ENCODE peak calls at places on chromosomes 1 and 21, in eight cellular contexts. One of them, this sample, is unnamed.

GRCh38 chr1:74964508-74964907 is 169.7 kb upstream of the LHX8 start:
- DNase-seq in brain microvascular endothelial cell: no peak
- DNase-seq in fibroblast of the aortic adventitia: peak
- DNase-seq in activated CD8-positive, alpha-beta memory T cell treated with anti-CD3 and anti-CD28 coated beads, Interleukin-2, amount 50 U/mL, for 4 hours: no peak
- DNase-seq in stimulated activated naive CD8-positive, alpha-beta T cell treated with anti-CD3 and anti-CD28 coated beads, Interleukin-15, Interleukin-2, amounts not matched to agents 100 U/mL and 50 U/mL, for 24 hours: no peak
- DNase-seq in neural progenitor cell: no peak
- DNase-seq in stimulated activated CD8-positive, alpha-beta memory T cell treated with anti-CD3 and anti-CD28 coated beads, Interleukin-4, amount 100 ng/mL, for 1 hour: no peak
- DNase-seq in GM23248: peak
- DNase-seq in this sample: no peak

GRCh38 chr21:39373634-39374033 is 24.7 kb upstream of the HMGN1 start:
- DNase-seq in activated CD8-positive, alpha-beta memory T cell treated with anti-CD3 and anti-CD28 coated beads, Interleukin-2, amount 50 U/mL, for 4 hours: no peak
- DNase-seq in stimulated activated naive CD8-positive, alpha-beta T cell treated with anti-CD3 and anti-CD28 coated beads, Interleukin-15, Interleukin-2, amounts not matched to agents 100 U/mL and 50 U/mL, for 24 hours: no peak
- DNase-seq in GM23248: peak
- DNase-seq in brain microvascular endothelial cell: peak
- DNase-seq in fibroblast of the aortic adventitia: peak
- DNase-seq in stimulated activated CD8-positive, alpha-beta memory T cell treated with anti-CD3 and anti-CD28 coated beads, Interleukin-4, amount 100 ng/mL, for 1 hour: no peak
- DNase-seq in neural progenitor cell: peak
- DNase-seq in this sample: no peak

GRCh38 chr1:15410884-15411245 is 1.2 kb downstream of the EFHD2 start:
- DNase-seq in fibroblast of the aortic adventitia: no peak
- DNase-seq in brain microvascular endothelial cell: no peak
- DNase-seq in activated CD8-positive, alpha-beta memory T cell treated with anti-CD3 and anti-CD28 coated beads, Interleukin-2, amount 50 U/mL, for 4 hours: no peak
- DNase-seq in stimulated activated CD8-positive, alpha-beta memory T cell treated with anti-CD3 and anti-CD28 coated beads, Interleukin-4, amount 100 ng/mL, for 1 hour: no peak
- DNase-seq in GM23248: no peak
- DNase-seq in neural progenitor cell: no peak
- DNase-seq in stimulated activated naive CD8-positive, alpha-beta T cell treated with anti-CD3 and anti-CD28 coated beads, Interleukin-15, Interleukin-2, amounts not matched to agents 100 U/mL and 50 U/mL, for 24 hours: peak
- DNase-seq in this sample: no peak

GRCh38 chr1:18633428-18634155 is 2.9 kb downstream of the PAX7 start:
- DNase-seq in brain microvascular endothelial cell: no peak
- DNase-seq in GM23248: no peak
- DNase-seq in activated CD8-positive, alpha-beta memory T cell treated with anti-CD3 and anti-CD28 coated beads, Interleukin-2, amount 50 U/mL, for 4 hours: no peak
- DNase-seq in neural progenitor cell: no peak
- DNase-seq in stimulated activated naive CD8-positive, alpha-beta T cell treated with anti-CD3 and anti-CD28 coated beads, Interleukin-15, Interleukin-2, amounts not matched to agents 100 U/mL and 50 U/mL, for 24 hours: no peak
- DNase-seq in stimulated activated CD8-positive, alpha-beta memory T cell treated with anti-CD3 and anti-CD28 coated beads, Interleukin-4, amount 100 ng/mL, for 1 hour: no peak
- DNase-seq in fibroblast of the aortic adventitia: no peak
- DNase-seq in this sample: no peak

GRCh38 chr1:26190373-26190987 is at the start of gene CATSPER4:
- DNase-seq in neural progenitor cell: peak
- DNase-seq in stimulated activated CD8-positive, alpha-beta memory T cell treated with anti-CD3 and anti-CD28 coated beads, Interleukin-4, amount 100 ng/mL, for 1 hour: no peak
- DNase-seq in brain microvascular endothelial cell: no peak
- DNase-seq in stimulated activated naive CD8-positive, alpha-beta T cell treated with anti-CD3 and anti-CD28 coated beads, Interleukin-15, Interleukin-2, amounts not matched to agents 100 U/mL and 50 U/mL, for 24 hours: no peak
- DNase-seq in fibroblast of the aortic adventitia: no peak
- DNase-seq in GM23248: peak
- DNase-seq in activated CD8-positive, alpha-beta memory T cell treated with anti-CD3 and anti-CD28 coated beads, Interleukin-2, amount 50 U/mL, for 4 hours: no peak
- DNase-seq in this sample: no peak

GRCh38 chr21:46011267-46011967 is 29.8 kb downstream of the COL6A1 start:
- DNase-seq in GM23248: no peak
- DNase-seq in brain microvascular endothelial cell: no peak
- DNase-seq in stimulated activated CD8-positive, alpha-beta memory T cell treated with anti-CD3 and anti-CD28 coated beads, Interleukin-4, amount 100 ng/mL, for 1 hour: no peak
- DNase-seq in fibroblast of the aortic adventitia: no peak
- DNase-seq in stimulated activated naive CD8-positive, alpha-beta T cell treated with anti-CD3 and anti-CD28 coated beads, Interleukin-15, Interleukin-2, amounts not matched to agents 100 U/mL and 50 U/mL, for 24 hours: no peak
- DNase-seq in neural progenitor cell: no peak
- DNase-seq in activated CD8-positive, alpha-beta memory T cell treated with anti-CD3 and anti-CD28 coated beads, Interleukin-2, amount 50 U/mL, for 4 hours: no peak
- DNase-seq in this sample: no peak

GRCh38 chr1:30041741-30042437 is 681.5 kb downstream of the MATN1 start:
- DNase-seq in stimulated activated naive CD8-positive, alpha-beta T cell treated with anti-CD3 and anti-CD28 coated beads, Interleukin-15, Interleukin-2, amounts not matched to agents 100 U/mL and 50 U/mL, for 24 hours: no peak
- DNase-seq in brain microvascular endothelial cell: no peak
- DNase-seq in stimulated activated CD8-positive, alpha-beta memory T cell treated with anti-CD3 and anti-CD28 coated beads, Interleukin-4, amount 100 ng/mL, for 1 hour: no peak
- DNase-seq in GM23248: no peak
- DNase-seq in fibroblast of the aortic adventitia: no peak
- DNase-seq in activated CD8-positive, alpha-beta memory T cell treated with anti-CD3 and anti-CD28 coated beads, Interleukin-2, amount 50 U/mL, for 4 hours: no peak
- DNase-seq in neural progenitor cell: no peak
- DNase-seq in this sample: no peak

GRCh38 chr1:154742586-154742985 is 127.5 kb downstream of the KCNN3 start:
- DNase-seq in neural progenitor cell: no peak
- DNase-seq in activated CD8-positive, alpha-beta memory T cell treated with anti-CD3 and anti-CD28 coated beads, Interleukin-2, amount 50 U/mL, for 4 hours: no peak
- DNase-seq in brain microvascular endothelial cell: no peak
- DNase-seq in stimulated activated naive CD8-positive, alpha-beta T cell treated with anti-CD3 and anti-CD28 coated beads, Interleukin-15, Interleukin-2, amounts not matched to agents 100 U/mL and 50 U/mL, for 24 hours: no peak
- DNase-seq in GM23248: no peak
- DNase-seq in fibroblast of the aortic adventitia: no peak
- DNase-seq in stimulated activated CD8-positive, alpha-beta memory T cell treated with anti-CD3 and anti-CD28 coated beads, Interleukin-4, amount 100 ng/mL, for 1 hour: no peak
- DNase-seq in this sample: no peak

GRCh38 chr1:150887018-150887417 is at the start of gene CTXND2:
- DNase-seq in GM23248: peak
- DNase-seq in stimulated activated CD8-positive, alpha-beta memory T cell treated with anti-CD3 and anti-CD28 coated beads, Interleukin-4, amount 100 ng/mL, for 1 hour: no peak
- DNase-seq in brain microvascular endothelial cell: peak
- DNase-seq in activated CD8-positive, alpha-beta memory T cell treated with anti-CD3 and anti-CD28 coated beads, Interleukin-2, amount 50 U/mL, for 4 hours: no peak
- DNase-seq in neural progenitor cell: no peak
- DNase-seq in fibroblast of the aortic adventitia: peak
- DNase-seq in stimulated activated naive CD8-positive, alpha-beta T cell treated with anti-CD3 and anti-CD28 coated beads, Interleukin-15, Interleukin-2, amounts not matched to agents 100 U/mL and 50 U/mL, for 24 hours: no peak
- DNase-seq in this sample: no peak

GRCh38 chr1:184482113-184482512 is 95.3 kb downstream of the C1orf21 start:
- DNase-seq in GM23248: peak
- DNase-seq in stimulated activated CD8-positive, alpha-beta memory T cell treated with anti-CD3 and anti-CD28 coated beads, Interleukin-4, amount 100 ng/mL, for 1 hour: no peak
- DNase-seq in brain microvascular endothelial cell: no peak
- DNase-seq in neural progenitor cell: no peak
- DNase-seq in activated CD8-positive, alpha-beta memory T cell treated with anti-CD3 and anti-CD28 coated beads, Interleukin-2, amount 50 U/mL, for 4 hours: no peak
- DNase-seq in fibroblast of the aortic adventitia: peak
- DNase-seq in stimulated activated naive CD8-positive, alpha-beta T cell treated with anti-CD3 and anti-CD28 coated beads, Interleukin-15, Interleukin-2, amounts not matched to agents 100 U/mL and 50 U/mL, for 24 hours: no peak
- DNase-seq in this sample: no peak

GRCh38 chr1:23057301-23057700 is 38.0 kb downstream of the KDM1A start:
- DNase-seq in stimulated activated naive CD8-positive, alpha-beta T cell treated with anti-CD3 and anti-CD28 coated beads, Interleukin-15, Interleukin-2, amounts not matched to agents 100 U/mL and 50 U/mL, for 24 hours: no peak
- DNase-seq in stimulated activated CD8-positive, alpha-beta memory T cell treated with anti-CD3 and anti-CD28 coated beads, Interleukin-4, amount 100 ng/mL, for 1 hour: no peak
- DNase-seq in brain microvascular endothelial cell: no peak
- DNase-seq in neural progenitor cell: no peak
- DNase-seq in activated CD8-positive, alpha-beta memory T cell treated with anti-CD3 and anti-CD28 coated beads, Interleukin-2, amount 50 U/mL, for 4 hours: no peak
- DNase-seq in fibroblast of the aortic adventitia: no peak
- DNase-seq in GM23248: no peak
- DNase-seq in this sample: no peak

GRCh38 chr21:42174173-42174572 is 44.8 kb upstream of the ABCG1 start:
- DNase-seq in stimulated activated naive CD8-positive, alpha-beta T cell treated with anti-CD3 and anti-CD28 coated beads, Interleukin-15, Interleukin-2, amounts not matched to agents 100 U/mL and 50 U/mL, for 24 hours: no peak
- DNase-seq in activated CD8-positive, alpha-beta memory T cell treated with anti-CD3 and anti-CD28 coated beads, Interleukin-2, amount 50 U/mL, for 4 hours: no peak
- DNase-seq in GM23248: no peak
- DNase-seq in fibroblast of the aortic adventitia: no peak
- DNase-seq in brain microvascular endothelial cell: no peak
- DNase-seq in stimulated activated CD8-positive, alpha-beta memory T cell treated with anti-CD3 and anti-CD28 coated beads, Interleukin-4, amount 100 ng/mL, for 1 hour: no peak
- DNase-seq in neural progenitor cell: no peak
- DNase-seq in this sample: no peak

GRCh38 chr1:210228158-210228557 is 4.4 kb upstream of the SERTAD4 start:
- DNase-seq in neural progenitor cell: no peak
- DNase-seq in fibroblast of the aortic adventitia: no peak
- DNase-seq in activated CD8-positive, alpha-beta memory T cell treated with anti-CD3 and anti-CD28 coated beads, Interleukin-2, amount 50 U/mL, for 4 hours: no peak
- DNase-seq in stimulated activated naive CD8-positive, alpha-beta T cell treated with anti-CD3 and anti-CD28 coated beads, Interleukin-15, Interleukin-2, amounts not matched to agents 100 U/mL and 50 U/mL, for 24 hours: no peak
- DNase-seq in stimulated activated CD8-positive, alpha-beta memory T cell treated with anti-CD3 and anti-CD28 coated beads, Interleukin-4, amount 100 ng/mL, for 1 hour: no peak
- DNase-seq in GM23248: no peak
- DNase-seq in brain microvascular endothelial cell: no peak
- DNase-seq in this sample: no peak

GRCh38 chr1:42880384-42880783 is 34.0 kb downstream of the ZNF691 start:
- DNase-seq in GM23248: no peak
- DNase-seq in activated CD8-positive, alpha-beta memory T cell treated with anti-CD3 and anti-CD28 coated beads, Interleukin-2, amount 50 U/mL, for 4 hours: no peak
- DNase-seq in fibroblast of the aortic adventitia: no peak
- DNase-seq in stimulated activated naive CD8-positive, alpha-beta T cell treated with anti-CD3 and anti-CD28 coated beads, Interleukin-15, Interleukin-2, amounts not matched to agents 100 U/mL and 50 U/mL, for 24 hours: no peak
- DNase-seq in brain microvascular endothelial cell: no peak
- DNase-seq in neural progenitor cell: no peak
- DNase-seq in stimulated activated CD8-positive, alpha-beta memory T cell treated with anti-CD3 and anti-CD28 coated beads, Interleukin-4, amount 100 ng/mL, for 1 hour: no peak
- DNase-seq in this sample: no peak

GRCh38 chr1:150578278-150579109 is 916 bp downstream of the MCL1 start:
- DNase-seq in activated CD8-positive, alpha-beta memory T cell treated with anti-CD3 and anti-CD28 coated beads, Interleukin-2, amount 50 U/mL, for 4 hours: peak
- DNase-seq in stimulated activated naive CD8-positive, alpha-beta T cell treated with anti-CD3 and anti-CD28 coated beads, Interleukin-15, Interleukin-2, amounts not matched to agents 100 U/mL and 50 U/mL, for 24 hours: peak
- DNase-seq in stimulated activated CD8-positive, alpha-beta memory T cell treated with anti-CD3 and anti-CD28 coated beads, Interleukin-4, amount 100 ng/mL, for 1 hour: no peak
- DNase-seq in GM23248: peak
- DNase-seq in neural progenitor cell: peak
- DNase-seq in fibroblast of the aortic adventitia: peak
- DNase-seq in brain microvascular endothelial cell: peak
- DNase-seq in this sample: no peak

GRCh38 chr1:21904725-21905520 is 32.2 kb downstream of the HSPG2 start:
- DNase-seq in fibroblast of the aortic adventitia: peak
- DNase-seq in GM23248: peak
- DNase-seq in stimulated activated CD8-positive, alpha-beta memory T cell treated with anti-CD3 and anti-CD28 coated beads, Interleukin-4, amount 100 ng/mL, for 1 hour: no peak
- DNase-seq in neural progenitor cell: no peak
- DNase-seq in activated CD8-positive, alpha-beta memory T cell treated with anti-CD3 and anti-CD28 coated beads, Interleukin-2, amount 50 U/mL, for 4 hours: peak
- DNase-seq in brain microvascular endothelial cell: peak
- DNase-seq in stimulated activated naive CD8-positive, alpha-beta T cell treated with anti-CD3 and anti-CD28 coated beads, Interleukin-15, Interleukin-2, amounts not matched to agents 100 U/mL and 50 U/mL, for 24 hours: peak
- DNase-seq in this sample: no peak

GRCh38 chr1:217660353-217661062 is 29.4 kb downstream of the SPATA17 start:
- DNase-seq in stimulated activated naive CD8-positive, alpha-beta T cell treated with anti-CD3 and anti-CD28 coated beads, Interleukin-15, Interleukin-2, amounts not matched to agents 100 U/mL and 50 U/mL, for 24 hours: no peak
- DNase-seq in fibroblast of the aortic adventitia: peak
- DNase-seq in neural progenitor cell: peak
- DNase-seq in activated CD8-positive, alpha-beta memory T cell treated with anti-CD3 and anti-CD28 coated beads, Interleukin-2, amount 50 U/mL, for 4 hours: no peak
- DNase-seq in GM23248: peak
- DNase-seq in brain microvascular endothelial cell: peak
- DNase-seq in stimulated activated CD8-positive, alpha-beta memory T cell treated with anti-CD3 and anti-CD28 coated beads, Interleukin-4, amount 100 ng/mL, for 1 hour: no peak
- DNase-seq in this sample: no peak

GRCh38 chr1:35031103-35031452 is 667 bp downstream of the ZMYM6 start:
- DNase-seq in fibroblast of the aortic adventitia: peak
- DNase-seq in activated CD8-positive, alpha-beta memory T cell treated with anti-CD3 and anti-CD28 coated beads, Interleukin-2, amount 50 U/mL, for 4 hours: peak
- DNase-seq in stimulated activated CD8-positive, alpha-beta memory T cell treated with anti-CD3 and anti-CD28 coated beads, Interleukin-4, amount 100 ng/mL, for 1 hour: peak
- DNase-seq in neural progenitor cell: peak
- DNase-seq in GM23248: peak
- DNase-seq in brain microvascular endothelial cell: peak
- DNase-seq in stimulated activated naive CD8-positive, alpha-beta T cell treated with anti-CD3 and anti-CD28 coated beads, Interleukin-15, Interleukin-2, amounts not matched to agents 100 U/mL and 50 U/mL, for 24 hours: peak
- DNase-seq in this sample: peak

GRCh38 chr1:109275706-109276345 is 7.1 kb downstream of the PSRC1 start:
- DNase-seq in stimulated activated CD8-positive, alpha-beta memory T cell treated with anti-CD3 and anti-CD28 coated beads, Interleukin-4, amount 100 ng/mL, for 1 hour: no peak
- DNase-seq in neural progenitor cell: no peak
- DNase-seq in activated CD8-positive, alpha-beta memory T cell treated with anti-CD3 and anti-CD28 coated beads, Interleukin-2, amount 50 U/mL, for 4 hours: no peak
- DNase-seq in GM23248: peak
- DNase-seq in brain microvascular endothelial cell: peak
- DNase-seq in fibroblast of the aortic adventitia: peak
- DNase-seq in stimulated activated naive CD8-positive, alpha-beta T cell treated with anti-CD3 and anti-CD28 coated beads, Interleukin-15, Interleukin-2, amounts not matched to agents 100 U/mL and 50 U/mL, for 24 hours: no peak
- DNase-seq in this sample: no peak

GRCh38 chr21:35611752-35612151 is 448.6 kb downstream of the SETD4 start:
- DNase-seq in stimulated activated CD8-positive, alpha-beta memory T cell treated with anti-CD3 and anti-CD28 coated beads, Interleukin-4, amount 100 ng/mL, for 1 hour: no peak
- DNase-seq in brain microvascular endothelial cell: no peak
- DNase-seq in neural progenitor cell: no peak
- DNase-seq in activated CD8-positive, alpha-beta memory T cell treated with anti-CD3 and anti-CD28 coated beads, Interleukin-2, amount 50 U/mL, for 4 hours: no peak
- DNase-seq in GM23248: no peak
- DNase-seq in fibroblast of the aortic adventitia: peak
- DNase-seq in stimulated activated naive CD8-positive, alpha-beta T cell treated with anti-CD3 and anti-CD28 coated beads, Interleukin-15, Interleukin-2, amounts not matched to agents 100 U/mL and 50 U/mL, for 24 hours: no peak
- DNase-seq in this sample: no peak

GRCh38 chr1:241579434-241579833 is 47.3 kb downstream of the KMO start:
- DNase-seq in activated CD8-positive, alpha-beta memory T cell treated with anti-CD3 and anti-CD28 coated beads, Interleukin-2, amount 50 U/mL, for 4 hours: no peak
- DNase-seq in brain microvascular endothelial cell: no peak
- DNase-seq in neural progenitor cell: no peak
- DNase-seq in fibroblast of the aortic adventitia: no peak
- DNase-seq in stimulated activated CD8-positive, alpha-beta memory T cell treated with anti-CD3 and anti-CD28 coated beads, Interleukin-4, amount 100 ng/mL, for 1 hour: no peak
- DNase-seq in GM23248: no peak
- DNase-seq in stimulated activated naive CD8-positive, alpha-beta T cell treated with anti-CD3 and anti-CD28 coated beads, Interleukin-15, Interleukin-2, amounts not matched to agents 100 U/mL and 50 U/mL, for 24 hours: no peak
- DNase-seq in this sample: no peak

GRCh38 chr1:178039826-178040380 is 54.0 kb upstream of the RASAL2 start:
- DNase-seq in brain microvascular endothelial cell: no peak
- DNase-seq in neural progenitor cell: no peak
- DNase-seq in stimulated activated CD8-positive, alpha-beta memory T cell treated with anti-CD3 and anti-CD28 coated beads, Interleukin-4, amount 100 ng/mL, for 1 hour: no peak
- DNase-seq in stimulated activated naive CD8-positive, alpha-beta T cell treated with anti-CD3 and anti-CD28 coated beads, Interleukin-15, Interleukin-2, amounts not matched to agents 100 U/mL and 50 U/mL, for 24 hours: no peak
- DNase-seq in GM23248: no peak
- DNase-seq in activated CD8-positive, alpha-beta memory T cell treated with anti-CD3 and anti-CD28 coated beads, Interleukin-2, amount 50 U/mL, for 4 hours: no peak
- DNase-seq in fibroblast of the aortic adventitia: no peak
- DNase-seq in this sample: no peak

GRCh38 chr1:214801191-214801590 is 198.2 kb downstream of the CENPF start:
- DNase-seq in GM23248: peak
- DNase-seq in fibroblast of the aortic adventitia: no peak
- DNase-seq in stimulated activated naive CD8-positive, alpha-beta T cell treated with anti-CD3 and anti-CD28 coated beads, Interleukin-15, Interleukin-2, amounts not matched to agents 100 U/mL and 50 U/mL, for 24 hours: no peak
- DNase-seq in activated CD8-positive, alpha-beta memory T cell treated with anti-CD3 and anti-CD28 coated beads, Interleukin-2, amount 50 U/mL, for 4 hours: no peak
- DNase-seq in brain microvascular endothelial cell: no peak
- DNase-seq in neural progenitor cell: no peak
- DNase-seq in stimulated activated CD8-positive, alpha-beta memory T cell treated with anti-CD3 and anti-CD28 coated beads, Interleukin-4, amount 100 ng/mL, for 1 hour: no peak
- DNase-seq in this sample: no peak

GRCh38 chr1:91792393-91793032 is 93.4 kb downstream of the TGFBR3 start:
- DNase-seq in brain microvascular endothelial cell: no peak
- DNase-seq in activated CD8-positive, alpha-beta memory T cell treated with anti-CD3 and anti-CD28 coated beads, Interleukin-2, amount 50 U/mL, for 4 hours: no peak
- DNase-seq in GM23248: no peak
- DNase-seq in neural progenitor cell: peak
- DNase-seq in fibroblast of the aortic adventitia: no peak
- DNase-seq in stimulated activated naive CD8-positive, alpha-beta T cell treated with anti-CD3 and anti-CD28 coated beads, Interleukin-15, Interleukin-2, amounts not matched to agents 100 U/mL and 50 U/mL, for 24 hours: no peak
- DNase-seq in stimulated activated CD8-positive, alpha-beta memory T cell treated with anti-CD3 and anti-CD28 coated beads, Interleukin-4, amount 100 ng/mL, for 1 hour: no peak
- DNase-seq in this sample: no peak

GRCh38 chr1:31910933-31911332 is 27.2 kb downstream of the PTP4A2 start:
- DNase-seq in activated CD8-positive, alpha-beta memory T cell treated with anti-CD3 and anti-CD28 coated beads, Interleukin-2, amount 50 U/mL, for 4 hours: no peak
- DNase-seq in GM23248: peak
- DNase-seq in fibroblast of the aortic adventitia: peak
- DNase-seq in brain microvascular endothelial cell: no peak
- DNase-seq in stimulated activated naive CD8-positive, alpha-beta T cell treated with anti-CD3 and anti-CD28 coated beads, Interleukin-15, Interleukin-2, amounts not matched to agents 100 U/mL and 50 U/mL, for 24 hours: no peak
- DNase-seq in stimulated activated CD8-positive, alpha-beta memory T cell treated with anti-CD3 and anti-CD28 coated beads, Interleukin-4, amount 100 ng/mL, for 1 hour: no peak
- DNase-seq in neural progenitor cell: no peak
- DNase-seq in this sample: no peak

This sample was measured in GOT3.